ENCODE peak calls at places on chromosomes 13 and 19, in seven cellular contexts. One of them, this sample, is unnamed.
A peak's percentile ranks its signal among the peaks of the same experiment; 100 is the strongest.

GRCh38 chr13:73059460-73060250 is 850 bp downstream of the KLF5 start:
- DNase-seq in upper lobe of left lung: peak; percentile 92
- DNase-seq in A549: no peak
- DNase-seq in tibial nerve: no peak
- DNase-seq in suprapubic skin: no peak
- DNase-seq in transverse colon: no peak
- DNase-seq in SK-N-SH: no peak
- DNase-seq in this sample: peak; percentile 75

GRCh38 chr13:56299650-56300049 is 841.1 kb upstream of the PRR20A start:
- DNase-seq in SK-N-SH: no peak
- DNase-seq in tibial nerve: no peak
- DNase-seq in upper lobe of left lung: no peak
- DNase-seq in suprapubic skin: no peak
- DNase-seq in transverse colon: no peak
- DNase-seq in A549: no peak
- DNase-seq in this sample: no peak

GRCh38 chr13:97369269-97369893 is 64.6 kb upstream of the RAP2A start:
- DNase-seq in suprapubic skin: no peak
- DNase-seq in SK-N-SH: no peak
- DNase-seq in transverse colon: no peak
- DNase-seq in A549: no peak
- DNase-seq in tibial nerve: no peak
- DNase-seq in upper lobe of left lung: no peak
- DNase-seq in this sample: no peak

GRCh38 chr13:27406178-27406939 is 18.1 kb upstream of the GTF3A start:
- DNase-seq in A549: peak; percentile 41
- DNase-seq in SK-N-SH: peak; percentile 53
- DNase-seq in tibial nerve: no peak
- DNase-seq in suprapubic skin: no peak
- DNase-seq in transverse colon: no peak
- DNase-seq in upper lobe of left lung: no peak
- DNase-seq in this sample: no peak

GRCh38 chr13:57311009-57311586 is 144.1 kb downstream of the PRR20E start:
- DNase-seq in upper lobe of left lung: no peak
- DNase-seq in A549: no peak
- DNase-seq in SK-N-SH: no peak
- DNase-seq in tibial nerve: no peak
- DNase-seq in suprapubic skin: no peak
- DNase-seq in transverse colon: no peak
- DNase-seq in this sample: no peak

GRCh38 chr19:13008926-13009787 is 13.9 kb downstream of the NFIX start:
- DNase-seq in A549: no peak
- DNase-seq in tibial nerve: no peak
- DNase-seq in transverse colon: no peak
- DNase-seq in upper lobe of left lung: peak; percentile 78
- DNase-seq in SK-N-SH: peak; percentile 17
- DNase-seq in suprapubic skin: no peak
- DNase-seq in this sample: no peak

GRCh38 chr13:114309806-114310410 is 4.4 kb upstream of the CHAMP1 start:
- DNase-seq in transverse colon: no peak
- DNase-seq in suprapubic skin: no peak
- DNase-seq in upper lobe of left lung: no peak
- DNase-seq in tibial nerve: no peak
- DNase-seq in SK-N-SH: no peak
- DNase-seq in A549: no peak
- DNase-seq in this sample: no peak

GRCh38 chr13:28002886-28003698 is 14.6 kb upstream of the URAD start:
- DNase-seq in suprapubic skin: no peak
- DNase-seq in upper lobe of left lung: no peak
- DNase-seq in A549: no peak
- DNase-seq in tibial nerve: no peak
- DNase-seq in transverse colon: no peak
- DNase-seq in SK-N-SH: no peak
- DNase-seq in this sample: no peak

GRCh38 chr19:16002380-16002779 is 53.6 kb downstream of the OR10H4 start:
- DNase-seq in A549: no peak
- DNase-seq in tibial nerve: no peak
- DNase-seq in suprapubic skin: no peak
- DNase-seq in upper lobe of left lung: no peak
- DNase-seq in SK-N-SH: no peak
- DNase-seq in transverse colon: no peak
- DNase-seq in this sample: no peak

GRCh38 chr19:35882074-35882832 is 13.9 kb downstream of the APLP1 start:
- DNase-seq in tibial nerve: no peak
- DNase-seq in suprapubic skin: no peak
- DNase-seq in transverse colon: no peak
- DNase-seq in upper lobe of left lung: no peak
- DNase-seq in A549: peak; percentile 91
- DNase-seq in SK-N-SH: peak; percentile 79
- DNase-seq in this sample: no peak

GRCh38 chr13:32911506-32911905 is 104.7 kb upstream of the KL start:
- DNase-seq in SK-N-SH: peak; percentile 43
- DNase-seq in suprapubic skin: no peak
- DNase-seq in upper lobe of left lung: no peak
- DNase-seq in A549: peak; percentile 35
- DNase-seq in transverse colon: no peak
- DNase-seq in tibial nerve: no peak
- DNase-seq in this sample: no peak

GRCh38 chr13:41188584-41188983 is 5.8 kb downstream of the KBTBD7 start:
- DNase-seq in transverse colon: no peak
- DNase-seq in upper lobe of left lung: no peak
- DNase-seq in suprapubic skin: no peak
- DNase-seq in tibial nerve: no peak
- DNase-seq in SK-N-SH: no peak
- DNase-seq in A549: no peak
- DNase-seq in this sample: no peak

GRCh38 chr19:17872251-17873001 is 681 bp downstream of the SLC5A5 start:
- DNase-seq in upper lobe of left lung: peak; percentile 88
- DNase-seq in suprapubic skin: no peak
- DNase-seq in transverse colon: no peak
- DNase-seq in tibial nerve: no peak
- DNase-seq in A549: no peak
- DNase-seq in SK-N-SH: no peak
- DNase-seq in this sample: no peak

GRCh38 chr19:45848922-45849321 is 14.0 kb downstream of the SYMPK start:
- DNase-seq in tibial nerve: no peak
- DNase-seq in SK-N-SH: no peak
- DNase-seq in transverse colon: no peak
- DNase-seq in suprapubic skin: no peak
- DNase-seq in A549: peak; percentile 69
- DNase-seq in upper lobe of left lung: no peak
- DNase-seq in this sample: no peak

GRCh38 chr19:28934626-28935025 is 278.3 kb downstream of the UQCRFS1 start:
- DNase-seq in suprapubic skin: no peak
- DNase-seq in SK-N-SH: no peak
- DNase-seq in upper lobe of left lung: no peak
- DNase-seq in tibial nerve: no peak
- DNase-seq in A549: no peak
- DNase-seq in transverse colon: no peak
- DNase-seq in this sample: no peak

GRCh38 chr19:17327654-17328516 is 6.8 kb downstream of the ANO8 start:
- DNase-seq in A549: no peak
- DNase-seq in suprapubic skin: no peak
- DNase-seq in transverse colon: peak; percentile 89
- DNase-seq in tibial nerve: no peak
- DNase-seq in upper lobe of left lung: peak; percentile 92
- DNase-seq in SK-N-SH: peak; percentile 85
- DNase-seq in this sample: peak; percentile 65

GRCh38 chr19:6273701-6274601 is 5.8 kb downstream of the MLLT1 start:
- DNase-seq in upper lobe of left lung: peak; percentile 86
- DNase-seq in SK-N-SH: peak; percentile 74
- DNase-seq in suprapubic skin: peak; percentile 95
- DNase-seq in A549: no peak
- DNase-seq in transverse colon: peak; percentile 64
- DNase-seq in tibial nerve: peak; percentile 75
- DNase-seq in this sample: peak; percentile 83

GRCh38 chr19:37342753-37343152 is 28.1 kb upstream of the ZNF527 start:
- DNase-seq in A549: no peak
- DNase-seq in suprapubic skin: no peak
- DNase-seq in upper lobe of left lung: no peak
- DNase-seq in transverse colon: no peak
- DNase-seq in tibial nerve: no peak
- DNase-seq in SK-N-SH: no peak
- DNase-seq in this sample: no peak

GRCh38 chr19:47435883-47436417 is 16.6 kb upstream of the MEIS3 start:
- DNase-seq in tibial nerve: no peak
- DNase-seq in upper lobe of left lung: no peak
- DNase-seq in suprapubic skin: no peak
- DNase-seq in A549: no peak
- DNase-seq in transverse colon: no peak
- DNase-seq in SK-N-SH: no peak
- DNase-seq in this sample: no peak

GRCh38 chr19:47437500-47437899 is 18.2 kb upstream of the MEIS3 start:
- DNase-seq in A549: no peak
- DNase-seq in upper lobe of left lung: no peak
- DNase-seq in SK-N-SH: no peak
- DNase-seq in tibial nerve: no peak
- DNase-seq in suprapubic skin: no peak
- DNase-seq in transverse colon: no peak
- DNase-seq in this sample: no peak

GRCh38 chr19:47435196-47435595 is 15.9 kb upstream of the MEIS3 start:
- DNase-seq in SK-N-SH: no peak
- DNase-seq in suprapubic skin: no peak
- DNase-seq in tibial nerve: no peak
- DNase-seq in transverse colon: no peak
- DNase-seq in upper lobe of left lung: no peak
- DNase-seq in A549: no peak
- DNase-seq in this sample: no peak

GRCh38 chr19:47438793-47439220 is 19.5 kb upstream of the MEIS3 start:
- DNase-seq in A549: no peak
- DNase-seq in SK-N-SH: no peak
- DNase-seq in transverse colon: no peak
- DNase-seq in suprapubic skin: no peak
- DNase-seq in tibial nerve: no peak
- DNase-seq in upper lobe of left lung: no peak
- DNase-seq in this sample: peak; percentile 36

GRCh38 chr19:47436712-47437401 is 17.5 kb upstream of the MEIS3 start:
- DNase-seq in A549: peak; percentile 86
- DNase-seq in tibial nerve: peak; percentile 68
- DNase-seq in suprapubic skin: peak; percentile 90
- DNase-seq in SK-N-SH: peak; percentile 86
- DNase-seq in upper lobe of left lung: no peak
- DNase-seq in transverse colon: peak; percentile 85
- DNase-seq in this sample: peak; percentile 91
- TF ChIP-seq EP300 in A549: no peak
- TF ChIP-seq EP300 in tibial nerve: no peak
- TF ChIP-seq EP300 in suprapubic skin: no peak
- TF ChIP-seq EP300 in SK-N-SH: no peak
- TF ChIP-seq EP300 in upper lobe of left lung: no peak
- TF ChIP-seq EP300 in transverse colon: no peak
- TF ChIP-seq EP300 in this sample: no peak

DNA sequence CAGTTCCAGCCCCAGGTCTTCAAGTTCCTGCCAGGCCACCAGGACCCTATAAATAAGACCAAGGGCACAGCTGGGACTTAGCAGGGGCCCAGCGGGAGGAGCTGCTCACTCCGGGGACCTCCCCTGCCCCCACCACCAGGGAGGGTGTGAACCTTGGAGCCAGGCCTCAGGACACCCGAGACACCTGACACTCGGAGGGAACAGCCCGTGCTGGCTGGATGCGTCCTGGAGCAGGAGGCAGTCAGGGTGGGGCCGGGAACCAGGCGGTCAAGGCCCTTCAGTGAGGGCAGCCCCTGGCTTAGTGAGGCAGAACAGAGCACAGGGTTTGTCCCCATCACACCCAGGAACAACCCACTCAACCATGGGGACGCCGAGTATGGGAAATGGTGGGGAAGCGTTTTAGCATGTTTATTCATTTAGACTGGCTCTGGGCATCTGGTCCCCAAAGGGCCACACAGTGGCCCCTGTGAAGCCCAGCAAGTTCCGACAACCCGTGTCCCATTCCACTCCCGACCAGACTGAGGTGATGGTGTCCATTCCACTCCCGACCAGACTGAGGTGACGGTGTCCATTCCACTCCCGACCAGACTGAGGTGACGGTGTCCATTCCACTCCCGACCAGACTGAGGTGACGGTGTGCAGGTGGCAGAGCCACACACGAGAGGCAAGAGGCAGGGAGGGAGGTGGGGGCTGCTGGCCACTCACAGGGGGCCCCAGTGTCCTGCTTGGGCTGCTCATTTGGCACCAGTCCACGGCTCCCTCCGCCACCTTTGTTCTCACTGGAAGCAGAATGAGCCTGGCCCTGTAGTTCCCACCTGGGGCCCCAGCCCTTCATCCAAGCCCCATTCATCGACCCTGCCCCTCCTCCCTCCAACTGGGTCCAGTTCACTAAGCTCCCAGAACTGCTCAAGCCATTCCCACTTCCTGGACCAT is 2.2 kb upstream of the MIDN start:
- DNase-seq in upper lobe of left lung: peak; percentile 65
- DNase-seq in A549: no peak
- DNase-seq in tibial nerve: no peak
- DNase-seq in suprapubic skin: no peak
- DNase-seq in transverse colon: peak; percentile 88
- DNase-seq in SK-N-SH: no peak
- DNase-seq in this sample: peak; percentile 69
- TF ChIP-seq EP300 in upper lobe of left lung: no peak
- TF ChIP-seq EP300 in A549: no peak
- TF ChIP-seq EP300 in tibial nerve: peak; percentile 65
- TF ChIP-seq EP300 in suprapubic skin: peak; percentile 78
- TF ChIP-seq EP300 in transverse colon: peak; percentile 98
- TF ChIP-seq EP300 in SK-N-SH: no peak
- TF ChIP-seq EP300 in this sample: peak; percentile 80

GRCh38 chr13:107999751-108000150 is 215.6 kb downstream of the LIG4 start:
- DNase-seq in A549: no peak
- DNase-seq in transverse colon: no peak
- DNase-seq in SK-N-SH: no peak
- DNase-seq in upper lobe of left lung: no peak
- DNase-seq in suprapubic skin: no peak
- DNase-seq in tibial nerve: no peak
- DNase-seq in this sample: no peak

GRCh38 chr13:107993239-107993948 is 221.9 kb downstream of the LIG4 start:
- DNase-seq in tibial nerve: no peak
- DNase-seq in suprapubic skin: no peak
- DNase-seq in upper lobe of left lung: no peak
- DNase-seq in A549: no peak
- DNase-seq in SK-N-SH: no peak
- DNase-seq in transverse colon: no peak
- DNase-seq in this sample: no peak

GRCh38 chr13:107992542-107992941 is 222.8 kb downstream of the LIG4 start:
- DNase-seq in suprapubic skin: no peak
- DNase-seq in A549: no peak
- DNase-seq in SK-N-SH: no peak
- DNase-seq in tibial nerve: no peak
- DNase-seq in upper lobe of left lung: no peak
- DNase-seq in transverse colon: no peak
- DNase-seq in this sample: no peak

GRCh38 chr13:107994137-107994536 is 221.2 kb downstream of the LIG4 start:
- DNase-seq in upper lobe of left lung: no peak
- DNase-seq in A549: no peak
- DNase-seq in tibial nerve: no peak
- DNase-seq in SK-N-SH: no peak
- DNase-seq in suprapubic skin: no peak
- DNase-seq in transverse colon: no peak
- DNase-seq in this sample: no peak
- TF ChIP-seq EP300 in upper lobe of left lung: no peak
- TF ChIP-seq EP300 in A549: no peak
- TF ChIP-seq EP300 in tibial nerve: no peak
- TF ChIP-seq EP300 in SK-N-SH: no peak
- TF ChIP-seq EP300 in suprapubic skin: no peak
- TF ChIP-seq EP300 in transverse colon: no peak
- TF ChIP-seq EP300 in this sample: no peak

GRCh38 chr13:70505809-70506208 is 397.6 kb upstream of the KLHL1 start:
- DNase-seq in transverse colon: no peak
- DNase-seq in upper lobe of left lung: no peak
- DNase-seq in A549: no peak
- DNase-seq in tibial nerve: no peak
- DNase-seq in SK-N-SH: no peak
- DNase-seq in suprapubic skin: no peak
- DNase-seq in this sample: no peak

GRCh38 chr13:70502944-70503343 is 394.7 kb upstream of the KLHL1 start:
- DNase-seq in SK-N-SH: no peak
- DNase-seq in suprapubic skin: no peak
- DNase-seq in tibial nerve: no peak
- DNase-seq in transverse colon: no peak
- DNase-seq in A549: no peak
- DNase-seq in upper lobe of left lung: no peak
- DNase-seq in this sample: no peak
- TF ChIP-seq EP300 in SK-N-SH: no peak
- TF ChIP-seq EP300 in suprapubic skin: no peak
- TF ChIP-seq EP300 in tibial nerve: no peak
- TF ChIP-seq EP300 in transverse colon: no peak
- TF ChIP-seq EP300 in A549: no peak
- TF ChIP-seq EP300 in upper lobe of left lung: no peak
- TF ChIP-seq EP300 in this sample: no peak

This sample was measured in stomach.